ENCODE peak calls at places on chromosomes 6 and 20, in nine cellular contexts. U, P, J, L, Z, W, E, R and D are unnamed samples.

GRCh38 chr20:10321138-10321717 is 102.6 kb downstream of the SNAP25 start:
- DNase-seq in U (no peak), P (no peak), J (no peak), L (no peak), Z (no peak), W (no peak), E (no peak), R (no peak), D (no peak)

GRCh38 chr6:156840136-156840535 is 63.0 kb downstream of the ARID1B start:
- DNase-seq in U (no peak), P (no peak), J (no peak), L (no peak), Z (no peak), W (no peak), E (no peak), R (no peak), D (peak)

GRCh38 chr6:2426561-2427340 is 181.3 kb upstream of the GMDS start:
- DNase-seq in U (peak), P (no peak), J (no peak), L (no peak), Z (no peak), W (peak), E (no peak), R (peak), D (peak)

GRCh38 chr20:53080969-53081871 is 109.1 kb downstream of the TSHZ2 start:
- DNase-seq in U (peak), P (no peak), J (peak), L (no peak), Z (no peak), W (peak), E (no peak), R (no peak), D (peak)

GRCh38 chr6:22435151-22435550 is 134.2 kb upstream of the HDGFL1 start:
- DNase-seq in U (no peak), P (no peak), J (no peak), L (no peak), Z (no peak), W (no peak), E (no peak), R (no peak), D (no peak)

GRCh38 chr20:47038581-47039560 is 144.2 kb downstream of the EYA2 start:
- DNase-seq in U (peak), P (no peak), J (no peak), L (no peak), Z (no peak), W (no peak), E (no peak), R (no peak), D (no peak)

GRCh38 chr6:56524891-56525703 is 117.6 kb downstream of the DST start:
- DNase-seq in U (peak), P (no peak), J (no peak), L (no peak), Z (no peak), W (peak), E (no peak), R (peak), D (peak)

GRCh38 chr20:63545814-63546213 is 1.7 kb downstream of the SRMS start:
- DNase-seq in U (no peak), P (no peak), J (no peak), L (no peak), Z (no peak), W (no peak), E (no peak), R (no peak), D (no peak)

GRCh38 chr6:41502607-41503434 is 43.4 kb upstream of the FOXP4 start:
- DNase-seq in U (peak), P (no peak), J (no peak), L (no peak), Z (peak), W (peak), E (no peak), R (no peak), D (no peak)

GRCh38 chr6:81401970-81402690 is 350.4 kb downstream of the TENT5A start:
- DNase-seq in U (peak), P (no peak), J (no peak), L (no peak), Z (no peak), W (no peak), E (no peak), R (peak), D (peak)

GRCh38 chr20:48298851-48299484 is 513.7 kb upstream of the SULF2 start:
- DNase-seq in U (peak), P (no peak), J (no peak), L (peak), Z (no peak), W (peak), E (no peak), R (peak), D (peak)

GRCh38 chr6:157264701-157265100 is 58.6 kb downstream of the TMEM242 start:
- DNase-seq in U (peak), P (no peak), J (no peak), L (no peak), Z (no peak), W (no peak), E (no peak), R (no peak), D (no peak)

GRCh38 chr20:44583179-44583578 is 800 bp downstream of the PKIG start:
- DNase-seq in U (no peak), P (no peak), J (no peak), L (no peak), Z (no peak), W (peak), E (no peak), R (no peak), D (no peak)

GRCh38 chr20:46898433-46898832 is 3.8 kb downstream of the EYA2 start:
- DNase-seq in U (no peak), P (no peak), J (no peak), L (no peak), Z (no peak), W (no peak), E (no peak), R (no peak), D (no peak)

GRCh38 chr20:32261644-32262043 is 15.8 kb upstream of the KIF3B start:
- DNase-seq in U (no peak), P (no peak), J (no peak), L (no peak), Z (no peak), W (no peak), E (no peak), R (no peak), D (no peak)

GRCh38 chr6:4489538-4489937 is 286.7 kb upstream of the CDYL start:
- DNase-seq in U (no peak), P (no peak), J (no peak), L (no peak), Z (no peak), W (no peak), E (no peak), R (no peak), D (no peak)

GRCh38 chr6:151917531-151918329 is 110.2 kb downstream of the ESR1 start:
- DNase-seq in U (no peak), P (no peak), J (no peak), L (no peak), Z (no peak), W (no peak), E (no peak), R (no peak), D (peak)

GRCh38 chr20:953742-954141 is 37.6 kb upstream of the ANGPT4 start:
- DNase-seq in U (no peak), P (no peak), J (no peak), L (no peak), Z (no peak), W (no peak), E (no peak), R (peak), D (peak)

GRCh38 chr20:6731951-6732580 is 35.4 kb upstream of the BMP2 start:
- DNase-seq in U (no peak), P (no peak), J (no peak), L (no peak), Z (peak), W (no peak), E (no peak), R (no peak), D (no peak)

GRCh38 chr20:59460352-59460751 is 144.0 kb upstream of the PHACTR3 start:
- DNase-seq in U (no peak), P (no peak), J (no peak), L (no peak), Z (no peak), W (no peak), E (no peak), R (no peak), D (no peak)

GRCh38 chr6:139240161-139241010 is 51.4 kb downstream of the TXLNB start:
- DNase-seq in U (peak), P (no peak), J (no peak), L (peak), Z (no peak), W (peak), E (no peak), R (no peak), D (peak)

GRCh38 chr20:62590301-62591121 is 51.8 kb upstream of the SLCO4A1 start:
- DNase-seq in U (peak), P (no peak), J (no peak), L (no peak), Z (no peak), W (no peak), E (no peak), R (peak), D (peak)

GRCh38 chr20:47146703-47147102 is 209.8 kb downstream of the ZMYND8 start:
- DNase-seq in U (peak), P (no peak), J (no peak), L (no peak), Z (no peak), W (peak), E (no peak), R (peak), D (peak)

GRCh38 chr6:89321571-89321970 is 6.5 kb upstream of the GABRR2 start:
- DNase-seq in U (no peak), P (no peak), J (no peak), L (no peak), Z (no peak), W (no peak), E (no peak), R (no peak), D (no peak)

GRCh38 chr20:6590891-6591679 is 176.4 kb upstream of the BMP2 start:
- DNase-seq in U (peak), P (no peak), J (no peak), L (no peak), Z (no peak), W (peak), E (no peak), R (peak), D (peak)

GRCh38 chr6:151257984-151258445 is 18.2 kb downstream of the AKAP12 start:
- DNase-seq in U (peak), P (no peak), J (no peak), L (no peak), Z (no peak), W (no peak), E (no peak), R (no peak), D (no peak)

GRCh38 chr20:50144362-50144761 is 9.2 kb downstream of the PEDS1 start:
- DNase-seq in U (peak), P (no peak), J (no peak), L (no peak), Z (no peak), W (peak), E (no peak), R (peak), D (peak)

GRCh38 chr6:21595951-21596378 is 2.4 kb downstream of the SOX4 start:
- DNase-seq in U (no peak), P (no peak), J (no peak), L (no peak), Z (no peak), W (no peak), E (no peak), R (no peak), D (no peak)

GRCh38 chr6:14690120-14691056 is 555.5 kb upstream of the JARID2 start:
- DNase-seq in U (no peak), P (no peak), J (no peak), L (no peak), Z (no peak), W (no peak), E (no peak), R (no peak), D (no peak)

GRCh38 chr6:33962186-33962585 is 158.4 kb upstream of the MLN start:
- DNase-seq in U (no peak), P (no peak), J (no peak), L (no peak), Z (peak), W (no peak), E (peak), R (peak), D (peak)